ENCODE peak calls at places on chromosomes 13 and 19, in ten cellular contexts. One of them, this sample, is unnamed.

GRCh38 chr19:799076-799881 is 2.0 kb downstream of the PTBP1 start:
- DNase-seq in NCI-H2081: no peak
- DNase-seq in BJ: no peak
- DNase-seq in T-helper 1 cell: no peak
- DNase-seq in iris pigment epithelial cell: peak
- DNase-seq in stimulated activated CD4-positive, alpha-beta T cell treated with anti-CD3 and anti-CD28 coated beads, Interleukin-15, amount 100 ng/mL, for 24 hours: no peak
- DNase-seq in cardiac muscle cell: peak
- DNase-seq in breast epithelium: no peak
- DNase-seq in CD8-positive, alpha-beta T cell: no peak
- DNase-seq in stimulated activated CD8-positive, alpha-beta memory T cell treated with anti-CD3 and anti-CD28 coated beads, Interleukin-7, amount 100 ng/mL, for 4 hours: no peak
- DNase-seq in this sample: peak

GRCh38 chr19:18507021-18507726 is 14.7 kb downstream of the ELL start:
- DNase-seq in NCI-H2081: no peak
- DNase-seq in BJ: no peak
- DNase-seq in T-helper 1 cell: no peak
- DNase-seq in iris pigment epithelial cell: peak
- DNase-seq in stimulated activated CD4-positive, alpha-beta T cell treated with anti-CD3 and anti-CD28 coated beads, Interleukin-15, amount 100 ng/mL, for 24 hours: no peak
- DNase-seq in cardiac muscle cell: no peak
- DNase-seq in breast epithelium: no peak
- DNase-seq in CD8-positive, alpha-beta T cell: no peak
- DNase-seq in stimulated activated CD8-positive, alpha-beta memory T cell treated with anti-CD3 and anti-CD28 coated beads, Interleukin-7, amount 100 ng/mL, for 4 hours: no peak
- DNase-seq in this sample: no peak

GRCh38 chr13:94798738-94799137 is 86.4 kb upstream of the SOX21 start:
- DNase-seq in NCI-H2081: no peak
- DNase-seq in BJ: no peak
- DNase-seq in T-helper 1 cell: no peak
- DNase-seq in iris pigment epithelial cell: no peak
- DNase-seq in stimulated activated CD4-positive, alpha-beta T cell treated with anti-CD3 and anti-CD28 coated beads, Interleukin-15, amount 100 ng/mL, for 24 hours: no peak
- DNase-seq in cardiac muscle cell: no peak
- DNase-seq in breast epithelium: no peak
- DNase-seq in CD8-positive, alpha-beta T cell: no peak
- DNase-seq in stimulated activated CD8-positive, alpha-beta memory T cell treated with anti-CD3 and anti-CD28 coated beads, Interleukin-7, amount 100 ng/mL, for 4 hours: no peak
- DNase-seq in this sample: no peak

GRCh38 chr19:35559281-35559659 is 4.2 kb downstream of the ATP4A start:
- DNase-seq in NCI-H2081: no peak
- DNase-seq in BJ: no peak
- DNase-seq in T-helper 1 cell: no peak
- DNase-seq in iris pigment epithelial cell: no peak
- DNase-seq in stimulated activated CD4-positive, alpha-beta T cell treated with anti-CD3 and anti-CD28 coated beads, Interleukin-15, amount 100 ng/mL, for 24 hours: no peak
- DNase-seq in cardiac muscle cell: no peak
- DNase-seq in breast epithelium: no peak
- DNase-seq in CD8-positive, alpha-beta T cell: no peak
- DNase-seq in stimulated activated CD8-positive, alpha-beta memory T cell treated with anti-CD3 and anti-CD28 coated beads, Interleukin-7, amount 100 ng/mL, for 4 hours: no peak
- DNase-seq in this sample: no peak

GRCh38 chr13:114226088-114226487 is 8.6 kb upstream of the CDC16 start:
- DNase-seq in NCI-H2081: no peak
- DNase-seq in BJ: no peak
- DNase-seq in T-helper 1 cell: no peak
- DNase-seq in iris pigment epithelial cell: no peak
- DNase-seq in stimulated activated CD4-positive, alpha-beta T cell treated with anti-CD3 and anti-CD28 coated beads, Interleukin-15, amount 100 ng/mL, for 24 hours: no peak
- DNase-seq in cardiac muscle cell: no peak
- DNase-seq in breast epithelium: no peak
- DNase-seq in CD8-positive, alpha-beta T cell: peak
- DNase-seq in stimulated activated CD8-positive, alpha-beta memory T cell treated with anti-CD3 and anti-CD28 coated beads, Interleukin-7, amount 100 ng/mL, for 4 hours: no peak
- DNase-seq in this sample: peak

GRCh38 chr13:77820431-77821149 is 98.0 kb downstream of the EDNRB start:
- DNase-seq in NCI-H2081: no peak
- DNase-seq in BJ: no peak
- DNase-seq in T-helper 1 cell: no peak
- DNase-seq in iris pigment epithelial cell: no peak
- DNase-seq in stimulated activated CD4-positive, alpha-beta T cell treated with anti-CD3 and anti-CD28 coated beads, Interleukin-15, amount 100 ng/mL, for 24 hours: no peak
- DNase-seq in cardiac muscle cell: no peak
- DNase-seq in breast epithelium: no peak
- DNase-seq in CD8-positive, alpha-beta T cell: no peak
- DNase-seq in stimulated activated CD8-positive, alpha-beta memory T cell treated with anti-CD3 and anti-CD28 coated beads, Interleukin-7, amount 100 ng/mL, for 4 hours: no peak
- DNase-seq in this sample: no peak

GRCh38 chr13:44541601-44542000 is 34.5 kb downstream of the TSC22D1 start:
- DNase-seq in NCI-H2081: no peak
- DNase-seq in BJ: no peak
- DNase-seq in T-helper 1 cell: no peak
- DNase-seq in iris pigment epithelial cell: no peak
- DNase-seq in stimulated activated CD4-positive, alpha-beta T cell treated with anti-CD3 and anti-CD28 coated beads, Interleukin-15, amount 100 ng/mL, for 24 hours: no peak
- DNase-seq in cardiac muscle cell: no peak
- DNase-seq in breast epithelium: no peak
- DNase-seq in CD8-positive, alpha-beta T cell: no peak
- DNase-seq in stimulated activated CD8-positive, alpha-beta memory T cell treated with anti-CD3 and anti-CD28 coated beads, Interleukin-7, amount 100 ng/mL, for 4 hours: no peak
- DNase-seq in this sample: no peak

GRCh38 chr19:23597661-23598060 is 89.4 kb downstream of the ZNF675 start:
- DNase-seq in NCI-H2081: no peak
- DNase-seq in BJ: no peak
- DNase-seq in T-helper 1 cell: no peak
- DNase-seq in iris pigment epithelial cell: no peak
- DNase-seq in stimulated activated CD4-positive, alpha-beta T cell treated with anti-CD3 and anti-CD28 coated beads, Interleukin-15, amount 100 ng/mL, for 24 hours: no peak
- DNase-seq in cardiac muscle cell: no peak
- DNase-seq in breast epithelium: no peak
- DNase-seq in CD8-positive, alpha-beta T cell: no peak
- DNase-seq in stimulated activated CD8-positive, alpha-beta memory T cell treated with anti-CD3 and anti-CD28 coated beads, Interleukin-7, amount 100 ng/mL, for 4 hours: no peak
- DNase-seq in this sample: no peak

GRCh38 chr19:46678110-46678732 is 17.2 kb upstream of the DACT3 start:
- DNase-seq in NCI-H2081: no peak
- DNase-seq in BJ: no peak
- DNase-seq in T-helper 1 cell: no peak
- DNase-seq in iris pigment epithelial cell: no peak
- DNase-seq in stimulated activated CD4-positive, alpha-beta T cell treated with anti-CD3 and anti-CD28 coated beads, Interleukin-15, amount 100 ng/mL, for 24 hours: peak
- DNase-seq in cardiac muscle cell: peak
- DNase-seq in breast epithelium: no peak
- DNase-seq in CD8-positive, alpha-beta T cell: peak
- DNase-seq in stimulated activated CD8-positive, alpha-beta memory T cell treated with anti-CD3 and anti-CD28 coated beads, Interleukin-7, amount 100 ng/mL, for 4 hours: peak
- DNase-seq in this sample: peak

GRCh38 chr19:7926021-7926726 is at the start of gene CTXN1:
- DNase-seq in NCI-H2081: peak
- DNase-seq in BJ: no peak
- DNase-seq in T-helper 1 cell: peak
- DNase-seq in iris pigment epithelial cell: peak
- DNase-seq in stimulated activated CD4-positive, alpha-beta T cell treated with anti-CD3 and anti-CD28 coated beads, Interleukin-15, amount 100 ng/mL, for 24 hours: peak
- DNase-seq in cardiac muscle cell: peak
- DNase-seq in breast epithelium: no peak
- DNase-seq in CD8-positive, alpha-beta T cell: peak
- DNase-seq in stimulated activated CD8-positive, alpha-beta memory T cell treated with anti-CD3 and anti-CD28 coated beads, Interleukin-7, amount 100 ng/mL, for 4 hours: no peak
- DNase-seq in this sample: peak

GRCh38 chr13:36880961-36881360 is 39.1 kb downstream of the SMAD9 start:
- DNase-seq in NCI-H2081: no peak
- DNase-seq in BJ: peak
- DNase-seq in T-helper 1 cell: no peak
- DNase-seq in iris pigment epithelial cell: peak
- DNase-seq in stimulated activated CD4-positive, alpha-beta T cell treated with anti-CD3 and anti-CD28 coated beads, Interleukin-15, amount 100 ng/mL, for 24 hours: no peak
- DNase-seq in cardiac muscle cell: no peak
- DNase-seq in breast epithelium: no peak
- DNase-seq in CD8-positive, alpha-beta T cell: no peak
- DNase-seq in stimulated activated CD8-positive, alpha-beta memory T cell treated with anti-CD3 and anti-CD28 coated beads, Interleukin-7, amount 100 ng/mL, for 4 hours: no peak
- DNase-seq in this sample: no peak

GRCh38 chr19:41528106-41528505 is 47.9 kb upstream of the CEACAM21 start:
- DNase-seq in NCI-H2081: no peak
- DNase-seq in BJ: no peak
- DNase-seq in T-helper 1 cell: no peak
- DNase-seq in iris pigment epithelial cell: peak
- DNase-seq in stimulated activated CD4-positive, alpha-beta T cell treated with anti-CD3 and anti-CD28 coated beads, Interleukin-15, amount 100 ng/mL, for 24 hours: no peak
- DNase-seq in cardiac muscle cell: no peak
- DNase-seq in breast epithelium: no peak
- DNase-seq in CD8-positive, alpha-beta T cell: no peak
- DNase-seq in stimulated activated CD8-positive, alpha-beta memory T cell treated with anti-CD3 and anti-CD28 coated beads, Interleukin-7, amount 100 ng/mL, for 4 hours: no peak
- DNase-seq in this sample: no peak

GRCh38 chr13:29918845-29919244 is 68.4 kb upstream of the UBL3 start:
- DNase-seq in NCI-H2081: no peak
- DNase-seq in BJ: peak
- DNase-seq in T-helper 1 cell: no peak
- DNase-seq in iris pigment epithelial cell: peak
- DNase-seq in stimulated activated CD4-positive, alpha-beta T cell treated with anti-CD3 and anti-CD28 coated beads, Interleukin-15, amount 100 ng/mL, for 24 hours: no peak
- DNase-seq in cardiac muscle cell: no peak
- DNase-seq in breast epithelium: peak
- DNase-seq in CD8-positive, alpha-beta T cell: no peak
- DNase-seq in stimulated activated CD8-positive, alpha-beta memory T cell treated with anti-CD3 and anti-CD28 coated beads, Interleukin-7, amount 100 ng/mL, for 4 hours: no peak
- DNase-seq in this sample: no peak

GRCh38 chr13:87678353-87678752 is 7.2 kb downstream of the SLITRK5 start:
- DNase-seq in NCI-H2081: no peak
- DNase-seq in BJ: no peak
- DNase-seq in T-helper 1 cell: no peak
- DNase-seq in iris pigment epithelial cell: no peak
- DNase-seq in stimulated activated CD4-positive, alpha-beta T cell treated with anti-CD3 and anti-CD28 coated beads, Interleukin-15, amount 100 ng/mL, for 24 hours: no peak
- DNase-seq in cardiac muscle cell: no peak
- DNase-seq in breast epithelium: no peak
- DNase-seq in CD8-positive, alpha-beta T cell: no peak
- DNase-seq in stimulated activated CD8-positive, alpha-beta memory T cell treated with anti-CD3 and anti-CD28 coated beads, Interleukin-7, amount 100 ng/mL, for 4 hours: no peak
- DNase-seq in this sample: no peak

GRCh38 chr19:334296-335071 is 10.1 kb downstream of the MIER2 start:
- DNase-seq in NCI-H2081: no peak
- DNase-seq in BJ: no peak
- DNase-seq in T-helper 1 cell: no peak
- DNase-seq in iris pigment epithelial cell: no peak
- DNase-seq in stimulated activated CD4-positive, alpha-beta T cell treated with anti-CD3 and anti-CD28 coated beads, Interleukin-15, amount 100 ng/mL, for 24 hours: no peak
- DNase-seq in cardiac muscle cell: no peak
- DNase-seq in breast epithelium: no peak
- DNase-seq in CD8-positive, alpha-beta T cell: no peak
- DNase-seq in stimulated activated CD8-positive, alpha-beta memory T cell treated with anti-CD3 and anti-CD28 coated beads, Interleukin-7, amount 100 ng/mL, for 4 hours: no peak
- DNase-seq in this sample: no peak

GRCh38 chr19:14519245-14519859 is 1.2 kb upstream of the DNAJB1 start:
- DNase-seq in NCI-H2081: no peak
- DNase-seq in BJ: no peak
- DNase-seq in T-helper 1 cell: no peak
- DNase-seq in iris pigment epithelial cell: no peak
- DNase-seq in stimulated activated CD4-positive, alpha-beta T cell treated with anti-CD3 and anti-CD28 coated beads, Interleukin-15, amount 100 ng/mL, for 24 hours: no peak
- DNase-seq in cardiac muscle cell: no peak
- DNase-seq in breast epithelium: no peak
- DNase-seq in CD8-positive, alpha-beta T cell: no peak
- DNase-seq in stimulated activated CD8-positive, alpha-beta memory T cell treated with anti-CD3 and anti-CD28 coated beads, Interleukin-7, amount 100 ng/mL, for 4 hours: no peak
- DNase-seq in this sample: no peak